ENCODE peak calls at places on chromosomes 7 and 10, in four cellular contexts. F is neural progenitor cell, A is IMR-90, V is hepatocyte. M is an unnamed sample. For H3K4me1, the result is how much of the 10 kb centered on the place peaks cover.

GRCh38 chr10:21943633-21944265 is 59.8 kb downstream of the DNAJC1 start:
- DNase-seq in F (no peak), A (no peak), V (no peak), M (no peak)

GRCh38 chr10:97539523-97540200 is 32.9 kb upstream of the ANKRD2 start:
- DNase-seq in F (peak), A (peak), V (peak), M (no peak)

GRCh38 chr7:138981332-138982203 is at the start of gene KIAA1549:
- DNase-seq in F (peak), A (peak), V (peak), M (no peak)

GRCh38 chr7:4816419-4817080 is 41.1 kb downstream of the AP5Z1 start:
- DNase-seq in F (no peak), A (no peak), V (no peak), M (no peak)

GRCh38 chr10:110758898-110759297 is 112.8 kb upstream of the PDCD4 start:
- DNase-seq in F (peak), A (peak), V (no peak), M (no peak)

GRCh38 chr10:52740913-52741675 is 31.5 kb downstream of the MBL2 start:
- DNase-seq in F (peak), A (peak), V (peak), M (no peak)

GRCh38 chr7:128115326-128115820 is 84.1 kb upstream of the LRRC4 start:
- DNase-seq in F (no peak), A (no peak), V (no peak), M (no peak)

GRCh38 chr7:23462846-23463245 is 7.4 kb downstream of the IGF2BP3 start:
- DNase-seq in F (no peak), A (peak), V (peak), M (no peak)

GRCh38 chr7:114209968-114210367 is 204.6 kb upstream of the FOXP2 start:
- DNase-seq in F (no peak), A (no peak), V (no peak), M (no peak)

GRCh38 chr7:40177071-40177470 is 42.3 kb downstream of the SUGCT start:
- DNase-seq in F (no peak), A (no peak), V (no peak), M (no peak)

GRCh38 chr7:132618956-132619305 is 42.7 kb upstream of the PLXNA4 start:
- DNase-seq in F (no peak), A (peak), V (no peak), M (no peak)

GRCh38 chr7:132619967-132620366 is 43.7 kb upstream of the PLXNA4 start:
- DNase-seq in F (no peak), A (no peak), V (no peak), M (no peak)

GRCh38 chr7:132618271-132618955 is 42.1 kb upstream of the PLXNA4 start:
- DNase-seq in F (no peak), A (no peak), V (no peak), M (no peak)

GRCh38 chr7:132622081-132622480 is 45.8 kb upstream of the PLXNA4 start:
- DNase-seq in F (no peak), A (no peak), V (no peak), M (no peak)
- H3K4me1 ChIP-seq in F (under half), A (under half), V (under half), M (under half)

GRCh38 chr10:79160191-79160590 is 91.4 kb downstream of the ZMIZ1 start:
- DNase-seq in F (no peak), A (no peak), V (no peak), M (no peak)
- H3K4me1 ChIP-seq in F (under half), A (half or more), V (half or more), M (half or more)

GRCh38 chr10:14574885-14575284 is 199.8 kb downstream of the FAM107B start:
- DNase-seq in F (no peak), A (no peak), V (no peak), M (no peak)
- H3K4me1 ChIP-seq in F (under half), A (under half), V (under half), M (under half)

DNA sequence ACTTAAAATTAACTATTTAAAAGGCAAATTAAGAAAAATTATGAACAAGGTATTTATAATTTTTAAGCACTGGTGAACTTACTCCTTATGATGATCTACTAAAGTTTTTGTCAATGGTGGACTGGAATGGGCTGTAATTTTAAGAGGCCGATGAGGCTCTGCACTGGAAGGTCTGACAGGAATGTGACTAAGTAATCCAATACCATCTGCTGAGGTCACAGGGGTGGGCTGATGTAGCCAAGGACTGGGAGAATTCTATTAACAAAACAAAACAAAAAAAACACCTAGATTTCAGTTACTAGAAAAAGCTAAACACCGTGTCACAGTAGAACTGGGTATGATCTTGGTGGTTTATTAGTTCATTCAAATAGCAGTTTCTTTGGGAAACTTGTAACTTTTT is 75.9 kb downstream of the NRBF2 start:
- DNase-seq in F (peak), A (peak), V (no peak), M (no peak)
- H3K4me1 ChIP-seq in F (under half), A (under half), V (under half), M (half or more)

GRCh38 chr7:36487756-36488336 is 98.2 kb downstream of the ANLN start:
- DNase-seq in F (peak), A (peak), V (peak), M (no peak)
- H3K4me1 ChIP-seq in F (under half), A (under half), V (under half), M (under half)

GRCh38 chr10:124696446-124697392 is 47.5 kb downstream of the FAM53B start:
- DNase-seq in F (no peak), A (no peak), V (no peak), M (no peak)
- H3K4me1 ChIP-seq in F (under half), A (under half), V (under half), M (under half)

GRCh38 chr7:47734287-47734948 is 152.5 kb upstream of the TNS3 start:
- DNase-seq in F (no peak), A (no peak), V (no peak), M (no peak)
- H3K4me1 ChIP-seq in F (under half), A (under half), V (under half), M (under half)

GRCh38 chr7:1928555-1929348 is 258.7 kb downstream of the ELFN1 start:
- DNase-seq in F (no peak), A (no peak), V (no peak), M (no peak)

GRCh38 chr7:1930381-1931065 is 260.4 kb downstream of the ELFN1 start:
- DNase-seq in F (no peak), A (no peak), V (no peak), M (no peak)

GRCh38 chr7:1925973-1926907 is 256.2 kb downstream of the ELFN1 start:
- DNase-seq in F (no peak), A (no peak), V (no peak), M (no peak)

GRCh38 chr7:1926908-1927306 is 256.8 kb downstream of the ELFN1 start:
- DNase-seq in F (no peak), A (no peak), V (no peak), M (no peak)

DNA sequence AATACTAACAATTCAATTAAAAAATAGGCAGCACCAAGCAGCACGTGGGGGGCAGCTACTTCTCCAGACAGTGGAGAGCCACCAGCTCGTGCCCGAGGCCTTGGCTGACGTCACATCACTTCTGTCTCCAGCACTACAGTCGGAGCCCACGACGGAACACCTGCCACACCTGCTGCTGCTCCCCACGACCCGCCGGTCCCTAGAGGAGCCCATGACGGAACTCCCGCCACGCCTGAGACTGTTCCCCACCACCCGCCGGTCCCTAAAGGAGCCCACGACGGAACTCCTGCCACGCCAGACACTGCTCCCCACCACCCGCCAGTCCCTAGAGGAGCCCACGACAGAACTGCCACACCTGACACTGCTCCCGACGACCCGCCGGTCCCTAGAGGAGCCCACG is 257.9 kb downstream of the ELFN1 start:
- DNase-seq in F (no peak), A (no peak), V (no peak), M (no peak)
- H3K4me1 ChIP-seq in F (under half), A (under half), V (under half), M (under half)

M was measured in thoracic aorta.